ENCODE peak calls at places on chromosomes 13 and 19, in eight cellular contexts. I is transverse colon, A is AG10803, X is nephron progenitor cell, E is uterus, H is ovary, U is BE2C, S is brain microvascular endothelial cell. N is an unnamed sample.

GRCh38 chr19:46813570-46814358 is 25.4 kb upstream of the SLC1A5 start:
- DNase-seq in A (peak; percentile 46), S (peak; percentile 49), H (peak; percentile 96), I (peak; percentile 61), E (peak; percentile 79), U (no peak), X (no peak), N (peak; percentile 68)

GRCh38 chr19:46748325-46749109 is 2.3 kb upstream of the STRN4 start:
- DNase-seq in U (peak; percentile 87), A (peak; percentile 61), S (peak; percentile 55), I (peak; percentile 72), X (peak; percentile 81), E (no peak), H (peak; percentile 69), N (peak; percentile 81)

GRCh38 chr19:10259162-10259905 is 7.3 kb downstream of the MRPL4 start:
- DNase-seq in I (peak; percentile 88), E (peak; percentile 74), S (peak; percentile 79), H (peak; percentile 80), X (peak; percentile 94), U (peak; percentile 96), A (peak; percentile 79), N (peak; percentile 87)

GRCh38 chr13:33509642-33510229 is 224.2 kb upstream of the STARD13 start:
- DNase-seq in X (no peak), U (no peak), I (no peak), S (no peak), A (peak; percentile 81), E (peak; percentile 35), H (no peak), N (peak; percentile 16)

GRCh38 chr13:35621989-35622388 is 145.5 kb upstream of the MAB21L1 start:
- DNase-seq in I (no peak), U (peak; percentile 26), E (no peak), X (no peak), S (no peak), A (peak; percentile 52), H (no peak), N (no peak)

GRCh38 chr19:10286803-10287737 is at the start of gene ICAM4:
- DNase-seq in U (peak; percentile 75), S (no peak), H (peak; percentile 83), E (peak; percentile 48), I (peak; percentile 48), A (no peak), X (peak; percentile 40), N (no peak)

GRCh38 chr19:56837492-56837891 is 3.0 kb downstream of the PEG3 start:
- DNase-seq in H (peak; percentile 83), I (peak; percentile 22), A (no peak), S (peak; percentile 20), E (peak; percentile 79), X (no peak), U (peak; percentile 34), N (no peak)

GRCh38 chr19:33295621-33296472 is 6.5 kb downstream of the CEBPA start:
- DNase-seq in H (no peak), X (no peak), I (no peak), E (no peak), A (no peak), U (no peak), S (no peak), N (no peak)

GRCh38 chr13:46288570-46289259 is 77.0 kb downstream of the LRRC63 start:
- DNase-seq in U (no peak), H (no peak), X (peak; percentile 22), I (no peak), E (no peak), S (peak; percentile 36), A (peak; percentile 52), N (peak; percentile 15)

GRCh38 chr19:10421981-10422461 is 1.7 kb downstream of the PDE4A start:
- DNase-seq in A (no peak), I (no peak), U (no peak), H (no peak), S (no peak), E (no peak), X (no peak), N (no peak)

GRCh38 chr13:51576754-51577153 is 7.5 kb upstream of the WDFY2 start:
- DNase-seq in E (no peak), U (no peak), I (no peak), S (no peak), A (no peak), H (no peak), X (no peak), N (no peak)

GRCh38 chr19:46882034-46882433 is 21.2 kb downstream of the ARHGAP35 start:
- DNase-seq in A (no peak), H (no peak), S (no peak), I (no peak), U (no peak), X (no peak), E (no peak), N (no peak)

GRCh38 chr13:63999614-64000013 is 2584.0 kb upstream of the PCDH20 start:
- DNase-seq in S (no peak), U (no peak), I (no peak), H (no peak), E (no peak), A (no peak), X (no peak), N (no peak)

GRCh38 chr13:87884874-87885273 is 213.7 kb downstream of the SLITRK5 start:
- DNase-seq in S (no peak), A (no peak), E (no peak), H (no peak), U (peak; percentile 59), I (no peak), X (no peak), N (no peak)

GRCh38 chr13:113092776-113093579 is 12.6 kb upstream of the F7 start:
- DNase-seq in I (no peak), A (no peak), H (no peak), S (no peak), E (no peak), U (no peak), X (no peak), N (no peak)

GRCh38 chr13:113093580-113094409 is 11.8 kb upstream of the F7 start:
- DNase-seq in U (no peak), H (no peak), I (no peak), E (no peak), X (no peak), S (no peak), A (no peak), N (no peak)

GRCh38 chr13:113091211-113091771 is 14.3 kb upstream of the F7 start:
- DNase-seq in S (no peak), I (no peak), E (no peak), X (no peak), U (peak; percentile 6), A (no peak), H (no peak), N (no peak)

GRCh38 chr13:113090806-113091205 is 14.8 kb upstream of the F7 start:
- DNase-seq in U (peak; percentile 1), A (no peak), H (no peak), S (no peak), X (no peak), I (no peak), E (no peak), N (no peak)

GRCh38 chr13:113091891-113092775 is 13.5 kb upstream of the F7 start:
- DNase-seq in U (peak; percentile 5), X (no peak), S (no peak), A (no peak), H (no peak), I (no peak), E (no peak), N (no peak)
- TF ChIP-seq CTCF in U (no peak), X (no peak), S (no peak), A (no peak), H (no peak), I (no peak), E (no peak), N (no peak)

DNA sequence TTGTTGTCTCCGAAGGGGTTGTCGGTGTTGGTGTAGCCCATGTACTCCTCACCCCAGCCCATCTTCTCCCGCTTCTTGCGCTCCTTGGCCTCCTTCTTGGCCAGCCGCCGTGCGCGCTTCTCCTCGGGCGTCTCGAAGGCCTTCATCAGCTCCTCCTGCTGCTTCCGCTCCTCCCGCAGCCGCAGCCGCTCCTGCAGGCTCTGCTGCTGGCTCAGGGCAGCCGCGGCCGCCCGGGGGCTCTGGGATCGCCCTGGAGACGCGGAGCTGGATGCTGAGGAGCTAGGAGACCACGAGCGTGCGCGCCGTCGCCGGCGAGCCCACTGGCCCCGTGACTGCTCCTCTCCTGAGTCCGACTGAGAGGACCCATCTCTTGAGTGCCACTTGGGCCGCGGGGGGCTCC is 2.9 kb downstream of the CACTIN start:
- DNase-seq in U (no peak), E (no peak), X (no peak), S (no peak), A (no peak), I (no peak), H (no peak), N (no peak)
- TF ChIP-seq CTCF in U (no peak), E (no peak), X (no peak), S (no peak), A (no peak), I (no peak), H (no peak), N (no peak)

GRCh38 chr19:6023936-6024335 is 46.0 kb upstream of the RANBP3 start:
- DNase-seq in X (no peak), E (no peak), A (no peak), I (no peak), U (no peak), S (no peak), H (no peak), N (no peak)

GRCh38 chr19:6021878-6022569 is 44.1 kb upstream of the RANBP3 start:
- DNase-seq in A (peak; percentile 60), E (peak; percentile 74), S (peak; percentile 74), H (peak; percentile 84), U (peak; percentile 91), I (peak; percentile 81), X (peak; percentile 90), N (peak; percentile 15)

GRCh38 chr19:6020972-6021805 is 43.2 kb upstream of the RANBP3 start:
- DNase-seq in U (no peak), X (no peak), E (no peak), S (no peak), A (no peak), I (no peak), H (no peak), N (no peak)

GRCh38 chr19:6023085-6023682 is 45.2 kb upstream of the RANBP3 start:
- DNase-seq in U (no peak), I (no peak), E (peak; percentile 45), A (peak; percentile 59), S (peak; percentile 34), X (no peak), H (no peak), N (no peak)

GRCh38 chr19:6022570-6023049 is 44.7 kb upstream of the RANBP3 start:
- DNase-seq in U (no peak), A (no peak), E (no peak), S (no peak), X (no peak), H (no peak), I (no peak), N (no peak)
- TF ChIP-seq CTCF in U (no peak), A (no peak), E (no peak), S (no peak), X (peak; percentile 19), H (no peak), I (no peak), N (no peak)

DNA sequence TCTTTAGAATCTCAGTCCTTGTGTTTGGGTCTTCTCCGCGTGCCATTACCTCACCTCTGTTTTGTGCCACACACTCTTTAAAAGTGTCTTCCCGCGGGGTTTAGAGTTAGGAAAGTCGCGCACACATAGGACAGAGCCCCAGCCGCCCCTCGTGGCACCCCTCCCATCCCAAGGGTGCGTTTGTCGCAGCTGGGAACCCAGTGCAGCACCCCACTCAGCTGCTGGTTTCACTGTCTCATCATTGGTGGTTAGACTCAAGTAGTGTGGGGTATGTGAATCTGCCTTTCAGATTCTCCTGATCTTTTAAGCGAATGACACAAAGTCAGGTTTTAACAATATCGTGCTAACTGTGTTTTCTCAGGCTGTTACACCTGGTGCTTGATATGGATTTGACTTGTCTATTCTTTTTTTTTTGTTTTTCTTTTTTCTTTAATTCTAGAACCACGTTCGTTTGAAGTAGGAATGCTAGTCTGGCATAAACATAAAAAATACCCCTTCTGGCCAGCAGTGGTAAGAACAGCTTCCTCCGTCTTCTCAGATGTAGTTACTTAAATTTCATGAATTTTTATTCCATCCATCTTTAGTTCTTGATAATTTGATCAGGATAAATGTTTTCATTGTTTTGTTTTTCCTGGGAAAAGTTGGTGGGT is 19.5 kb upstream of the NDUFS7 start:
- DNase-seq in S (no peak), H (no peak), I (no peak), A (no peak), E (no peak), U (no peak), X (no peak), N (no peak)
- TF ChIP-seq CTCF in S (peak; percentile 45), H (no peak), I (peak; percentile 14), A (peak; percentile 41), E (no peak), U (peak; percentile 37), X (peak; percentile 32), N (no peak)